ENCODE peak calls at places on chromosomes 5 and 9, in ten cellular contexts. B is AG09319, D is lower lobe of right lung, A is A549, U is D721Med, Y is fibroblast of villous mesenchyme, W is BJ, K is GM12864, T is AG10803, Q is endothelial cell. H is an unnamed sample.

GRCh38 chr9:134321957-134322741 is 4.1 kb upstream of the RXRA start:
- DNase-seq in B (no peak), D (peak), A (no peak), U (no peak), Y (no peak), W (no peak), K (no peak), T (no peak), Q (no peak), H (no peak)

GRCh38 chr5:135833961-135834638 is 363 bp upstream of the SLC25A48 start:
- DNase-seq in B (no peak), D (no peak), A (no peak), U (no peak), Y (peak), W (no peak), K (no peak), T (peak), Q (no peak), H (no peak)

GRCh38 chr5:122858451-122858850 is 13.0 kb downstream of the SNX24 start:
- DNase-seq in B (no peak), D (no peak), A (no peak), U (no peak), Y (peak), W (no peak), K (no peak), T (no peak), Q (no peak), H (no peak)

GRCh38 chr5:119022017-119022745 is 33.8 kb upstream of the DTWD2 start:
- DNase-seq in B (no peak), D (no peak), A (peak), U (no peak), Y (peak), W (no peak), K (no peak), T (peak), Q (no peak), H (no peak)

GRCh38 chr5:96649251-96649937 is 12.8 kb upstream of the CAST start:
- DNase-seq in B (no peak), D (no peak), A (no peak), U (no peak), Y (peak), W (no peak), K (no peak), T (peak), Q (no peak), H (no peak)

GRCh38 chr5:58236498-58236897 is 223.4 kb downstream of the PLK2 start:
- DNase-seq in B (no peak), D (no peak), A (no peak), U (no peak), Y (no peak), W (no peak), K (no peak), T (no peak), Q (no peak), H (no peak)

GRCh38 chr5:140926903-140927573 is 939 bp downstream of the PCDHAC1 start:
- DNase-seq in B (no peak), D (peak), A (peak), U (no peak), Y (peak), W (no peak), K (no peak), T (peak), Q (peak), H (no peak)

GRCh38 chr9:219670-220365 is 5.2 kb downstream of the DOCK8 start:
- DNase-seq in B (no peak), D (peak), A (no peak), U (no peak), Y (no peak), W (no peak), K (no peak), T (no peak), Q (no peak), H (no peak)

GRCh38 chr9:133767008-133767407 is 28.9 kb upstream of the SARDH start:
- DNase-seq in B (no peak), D (no peak), A (no peak), U (no peak), Y (no peak), W (no peak), K (no peak), T (no peak), Q (no peak), H (no peak)

GRCh38 chr9:111898331-111899096 is 1.9 kb downstream of the UGCG start:
- DNase-seq in B (no peak), D (no peak), A (no peak), U (no peak), Y (no peak), W (no peak), K (no peak), T (peak), Q (no peak), H (no peak)

DNA sequence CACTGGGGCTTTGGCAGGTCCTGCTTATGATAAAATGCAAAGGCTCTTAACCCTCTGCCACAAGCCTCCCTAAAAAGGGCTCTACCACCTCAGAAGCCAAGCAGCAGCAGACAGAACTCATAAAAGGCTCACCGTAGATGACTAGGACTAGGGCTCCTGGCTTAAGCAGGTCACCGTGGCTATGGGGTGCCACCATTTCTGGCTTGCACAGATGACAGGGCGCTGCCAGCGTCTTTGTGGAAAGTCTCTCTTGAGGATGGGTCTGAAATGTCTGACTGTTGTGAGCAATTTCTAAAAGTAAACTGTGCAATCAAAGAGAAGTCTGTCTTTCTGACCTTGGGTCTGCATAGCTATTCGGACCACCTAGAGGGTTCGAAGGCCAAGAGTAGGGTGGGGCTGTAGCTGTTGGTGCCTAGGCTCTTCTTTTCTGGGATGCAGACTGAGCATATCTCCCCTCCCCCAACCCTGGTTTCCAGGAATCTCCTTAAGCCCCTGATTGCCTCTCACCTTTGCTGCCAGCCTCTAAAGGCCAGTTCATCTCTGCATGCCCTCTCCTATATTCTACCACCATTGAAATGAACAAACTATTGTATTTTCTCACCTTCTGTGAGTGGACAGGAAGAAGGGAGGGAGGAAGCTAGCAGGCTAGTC is 307.4 kb downstream of the ARHGAP26 start:
- DNase-seq in B (no peak), D (no peak), A (no peak), U (no peak), Y (no peak), W (no peak), K (no peak), T (no peak), Q (no peak), H (no peak)
- TF ChIP-seq CTCF in B (no peak), D (no peak), A (no peak), U (no peak), Y (no peak), W (no peak), K (no peak), T (no peak), Q (no peak), H (no peak)

GRCh38 chr5:67377651-67378050 is 181.1 kb upstream of the CD180 start:
- DNase-seq in B (no peak), D (no peak), A (no peak), U (no peak), Y (no peak), W (no peak), K (no peak), T (no peak), Q (no peak), H (no peak)

GRCh38 chr5:67372887-67373286 is 176.3 kb upstream of the CD180 start:
- DNase-seq in B (no peak), D (no peak), A (no peak), U (no peak), Y (no peak), W (no peak), K (no peak), T (no peak), Q (no peak), H (no peak)

GRCh38 chr5:67374378-67374777 is 177.8 kb upstream of the CD180 start:
- DNase-seq in B (no peak), D (no peak), A (no peak), U (no peak), Y (no peak), W (no peak), K (no peak), T (no peak), Q (no peak), H (no peak)

GRCh38 chr5:67373518-67373917 is 176.9 kb upstream of the CD180 start:
- DNase-seq in B (no peak), D (no peak), A (no peak), U (no peak), Y (no peak), W (no peak), K (no peak), T (no peak), Q (no peak), H (no peak)

DNA sequence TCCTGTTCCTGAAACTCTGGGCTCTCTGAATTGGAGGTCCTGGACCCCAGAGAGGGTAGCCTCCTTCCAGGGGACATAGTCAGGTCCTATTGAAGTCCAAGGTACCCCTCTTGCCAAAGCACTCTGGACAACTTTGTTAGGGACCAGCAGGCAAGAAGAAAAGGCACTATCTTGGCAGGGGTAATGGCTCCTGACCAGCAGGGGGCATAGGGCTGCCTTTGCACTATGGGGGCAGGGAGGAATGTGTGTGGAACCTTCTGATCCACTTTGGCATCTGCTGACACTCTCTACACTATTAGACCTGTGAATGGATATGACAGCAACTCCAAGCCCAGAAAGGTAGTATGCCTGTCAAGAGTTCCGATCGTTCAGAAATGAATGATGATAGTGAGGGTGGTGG is 179.0 kb upstream of the CD180 start:
- DNase-seq in B (no peak), D (no peak), A (no peak), U (no peak), Y (no peak), W (no peak), K (no peak), T (no peak), Q (no peak), H (no peak)
- TF ChIP-seq CTCF in B (no peak), D (no peak), A (no peak), U (no peak), Y (no peak), W (no peak), K (peak), T (peak), Q (no peak), H (no peak)

GRCh38 chr9:109441296-109441695 is 56.8 kb downstream of the PTPN3 start:
- DNase-seq in B (no peak), D (no peak), A (peak), U (no peak), Y (no peak), W (no peak), K (no peak), T (no peak), Q (peak), H (no peak)
- TF ChIP-seq CTCF in B (peak), D (no peak), A (no peak), U (no peak), Y (peak), W (peak), K (peak), T (peak), Q (no peak), H (no peak)

DNA sequence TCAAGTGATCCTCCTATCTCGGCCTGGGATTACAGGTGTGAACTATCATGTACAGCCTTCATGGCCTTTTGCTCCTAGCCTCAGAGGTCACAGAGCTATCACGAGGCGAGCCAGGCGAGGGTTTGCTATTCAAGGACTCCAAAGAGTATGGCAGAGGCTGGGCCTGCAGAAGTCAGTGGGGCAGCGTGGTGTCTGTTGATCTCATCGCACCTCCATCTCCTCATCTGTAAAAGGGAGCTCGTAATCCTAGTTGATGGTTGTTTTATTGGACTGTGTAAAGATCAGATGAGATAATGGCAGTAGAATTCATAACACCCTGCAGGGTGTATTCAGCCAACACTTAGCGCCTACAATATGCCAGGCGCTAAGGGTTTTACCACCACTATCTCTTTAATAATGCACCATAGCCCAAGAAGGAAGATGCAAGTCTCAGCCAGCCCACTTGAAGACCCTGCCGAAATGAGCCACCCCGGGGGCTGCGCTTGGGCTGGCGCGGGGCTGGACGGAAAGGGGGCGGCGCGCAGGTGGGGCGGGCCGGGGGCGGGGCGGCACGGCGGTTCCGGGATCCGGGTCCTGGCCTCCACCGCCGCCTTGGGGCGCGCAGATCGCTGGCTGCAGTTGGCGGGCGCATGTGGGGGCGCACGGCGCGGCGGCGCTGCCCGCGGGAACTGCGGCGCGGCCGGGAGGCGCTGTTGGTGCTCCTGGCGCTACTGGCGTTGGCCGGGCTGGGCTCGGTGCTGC is at the start of gene GALNT12:
- DNase-seq in B (no peak), D (no peak), A (peak), U (peak), Y (peak), W (no peak), K (no peak), T (no peak), Q (peak), H (peak)
- TF ChIP-seq CTCF in B (no peak), D (no peak), A (no peak), U (no peak), Y (no peak), W (no peak), K (no peak), T (no peak), Q (no peak), H (no peak)